ENCODE peak calls at places on chromosomes 4 and X, in ten cellular contexts. One of them, this sample, is unnamed.

GRCh38 chrX:97026406-97026805 is 142.7 kb downstream of the RPA4 start:
- DNase-seq in left lung: no peak
- DNase-seq in ascending aorta: no peak
- DNase-seq in A549: peak; percentile 19
- DNase-seq in H1: no peak
- DNase-seq in gastrocnemius medialis: no peak
- DNase-seq in aorta: no peak
- DNase-seq in small intestine: no peak
- DNase-seq in Panc1: no peak
- DNase-seq in transverse colon: no peak
- DNase-seq in this sample: no peak

GRCh38 chr4:7347981-7348380 is 86.7 kb downstream of the PSAPL1 start:
- DNase-seq in left lung: no peak
- DNase-seq in ascending aorta: no peak
- DNase-seq in A549: peak; percentile 51
- DNase-seq in H1: no peak
- DNase-seq in gastrocnemius medialis: no peak
- DNase-seq in aorta: no peak
- DNase-seq in small intestine: no peak
- DNase-seq in Panc1: no peak
- DNase-seq in transverse colon: no peak
- DNase-seq in this sample: no peak

GRCh38 chr4:57136281-57136680 is 26.1 kb upstream of the IGFBP7 start:
- DNase-seq in left lung: no peak
- DNase-seq in ascending aorta: no peak
- DNase-seq in A549: no peak
- DNase-seq in H1: no peak
- DNase-seq in gastrocnemius medialis: no peak
- DNase-seq in aorta: no peak
- DNase-seq in small intestine: no peak
- DNase-seq in Panc1: no peak
- DNase-seq in transverse colon: no peak
- DNase-seq in this sample: no peak

GRCh38 chr4:2370597-2371320 is 47.7 kb downstream of the ZFYVE28 start:
- DNase-seq in left lung: peak; percentile 74
- DNase-seq in ascending aorta: no peak
- DNase-seq in A549: no peak
- DNase-seq in H1: no peak
- DNase-seq in gastrocnemius medialis: no peak
- DNase-seq in aorta: peak; percentile 70
- DNase-seq in small intestine: no peak
- DNase-seq in Panc1: no peak
- DNase-seq in transverse colon: no peak
- DNase-seq in this sample: peak; percentile 43

GRCh38 chr4:6633091-6633906 is 7.2 kb upstream of the MRFAP1 start:
- DNase-seq in left lung: no peak
- DNase-seq in ascending aorta: peak; percentile 55
- DNase-seq in A549: no peak
- DNase-seq in H1: no peak
- DNase-seq in gastrocnemius medialis: peak; percentile 24
- DNase-seq in aorta: no peak
- DNase-seq in small intestine: no peak
- DNase-seq in Panc1: no peak
- DNase-seq in transverse colon: no peak
- DNase-seq in this sample: peak; percentile 50

GRCh38 chr4:156962551-156962974 is 9.0 kb downstream of the PDGFC start:
- DNase-seq in left lung: no peak
- DNase-seq in ascending aorta: peak; percentile 70
- DNase-seq in A549: no peak
- DNase-seq in H1: no peak
- DNase-seq in gastrocnemius medialis: no peak
- DNase-seq in aorta: no peak
- DNase-seq in small intestine: peak; percentile 5
- DNase-seq in Panc1: no peak
- DNase-seq in transverse colon: no peak
- DNase-seq in this sample: no peak

GRCh38 chr4:98300706-98301105 is 39.5 kb downstream of the RAP1GDS1 start:
- DNase-seq in left lung: no peak
- DNase-seq in ascending aorta: no peak
- DNase-seq in A549: no peak
- DNase-seq in H1: no peak
- DNase-seq in gastrocnemius medialis: no peak
- DNase-seq in aorta: no peak
- DNase-seq in small intestine: no peak
- DNase-seq in Panc1: no peak
- DNase-seq in transverse colon: no peak
- DNase-seq in this sample: no peak

GRCh38 chrX:13398073-13398823 is 78.4 kb upstream of the ATXN3L start:
- DNase-seq in left lung: no peak
- DNase-seq in ascending aorta: peak; percentile 86
- DNase-seq in A549: peak; percentile 99
- DNase-seq in H1: no peak
- DNase-seq in gastrocnemius medialis: peak; percentile 46
- DNase-seq in aorta: peak; percentile 76
- DNase-seq in small intestine: peak; percentile 84
- DNase-seq in Panc1: peak; percentile 84
- DNase-seq in transverse colon: peak; percentile 41
- DNase-seq in this sample: no peak

GRCh38 chrX:120213438-120214265 is 37.0 kb upstream of the ZBTB33 start:
- DNase-seq in left lung: no peak
- DNase-seq in ascending aorta: no peak
- DNase-seq in A549: peak; percentile 57
- DNase-seq in H1: peak; percentile 72
- DNase-seq in gastrocnemius medialis: peak; percentile 18
- DNase-seq in aorta: peak; percentile 51
- DNase-seq in small intestine: peak; percentile 47
- DNase-seq in Panc1: peak; percentile 42
- DNase-seq in transverse colon: peak; percentile 63
- DNase-seq in this sample: no peak

GRCh38 chr4:47519239-47519883 is 34.3 kb downstream of the ATP10D start:
- DNase-seq in left lung: no peak
- DNase-seq in ascending aorta: no peak
- DNase-seq in A549: no peak
- DNase-seq in H1: no peak
- DNase-seq in gastrocnemius medialis: no peak
- DNase-seq in aorta: no peak
- DNase-seq in small intestine: no peak
- DNase-seq in Panc1: no peak
- DNase-seq in transverse colon: no peak
- DNase-seq in this sample: no peak

GRCh38 chrX:44225667-44226066 is 117.8 kb downstream of the EFHC2 start:
- DNase-seq in left lung: no peak
- DNase-seq in ascending aorta: no peak
- DNase-seq in A549: no peak
- DNase-seq in H1: no peak
- DNase-seq in gastrocnemius medialis: no peak
- DNase-seq in aorta: no peak
- DNase-seq in small intestine: peak; percentile 58
- DNase-seq in Panc1: no peak
- DNase-seq in transverse colon: no peak
- DNase-seq in this sample: no peak

GRCh38 chr4:60089546-60090273 is 1110.4 kb upstream of the ADGRL3 start:
- DNase-seq in left lung: no peak
- DNase-seq in ascending aorta: no peak
- DNase-seq in A549: no peak
- DNase-seq in H1: no peak
- DNase-seq in gastrocnemius medialis: no peak
- DNase-seq in aorta: no peak
- DNase-seq in small intestine: no peak
- DNase-seq in Panc1: no peak
- DNase-seq in transverse colon: no peak
- DNase-seq in this sample: no peak

GRCh38 chr4:140373328-140374129 is at the start of gene SCOC:
- DNase-seq in left lung: peak; percentile 99
- DNase-seq in ascending aorta: peak; percentile 100
- DNase-seq in A549: peak; percentile 98
- DNase-seq in H1: peak; percentile 94
- DNase-seq in gastrocnemius medialis: peak; percentile 100
- DNase-seq in aorta: peak; percentile 99
- DNase-seq in small intestine: peak; percentile 100
- DNase-seq in Panc1: peak; percentile 96
- DNase-seq in transverse colon: peak; percentile 99
- DNase-seq in this sample: peak; percentile 99

GRCh38 chr4:56049428-56050212 is 100.9 kb downstream of the CEP135 start:
- DNase-seq in left lung: no peak
- DNase-seq in ascending aorta: no peak
- DNase-seq in A549: peak; percentile 17
- DNase-seq in H1: peak; percentile 80
- DNase-seq in gastrocnemius medialis: no peak
- DNase-seq in aorta: peak; percentile 75
- DNase-seq in small intestine: peak; percentile 47
- DNase-seq in Panc1: no peak
- DNase-seq in transverse colon: peak; percentile 32
- DNase-seq in this sample: peak; percentile 78

GRCh38 chrX:13223868-13224555 is 95.8 kb downstream of the ATXN3L start:
- DNase-seq in left lung: no peak
- DNase-seq in ascending aorta: no peak
- DNase-seq in A549: peak; percentile 85
- DNase-seq in H1: no peak
- DNase-seq in gastrocnemius medialis: no peak
- DNase-seq in aorta: no peak
- DNase-seq in small intestine: peak; percentile 13
- DNase-seq in Panc1: peak; percentile 70
- DNase-seq in transverse colon: no peak
- DNase-seq in this sample: no peak

GRCh38 chrX:136766785-136767103 is 14.0 kb downstream of the ARHGEF6 start:
- DNase-seq in left lung: no peak
- DNase-seq in ascending aorta: no peak
- DNase-seq in A549: no peak
- DNase-seq in H1: no peak
- DNase-seq in gastrocnemius medialis: no peak
- DNase-seq in aorta: no peak
- DNase-seq in small intestine: no peak
- DNase-seq in Panc1: no peak
- DNase-seq in transverse colon: no peak
- DNase-seq in this sample: no peak

DNA sequence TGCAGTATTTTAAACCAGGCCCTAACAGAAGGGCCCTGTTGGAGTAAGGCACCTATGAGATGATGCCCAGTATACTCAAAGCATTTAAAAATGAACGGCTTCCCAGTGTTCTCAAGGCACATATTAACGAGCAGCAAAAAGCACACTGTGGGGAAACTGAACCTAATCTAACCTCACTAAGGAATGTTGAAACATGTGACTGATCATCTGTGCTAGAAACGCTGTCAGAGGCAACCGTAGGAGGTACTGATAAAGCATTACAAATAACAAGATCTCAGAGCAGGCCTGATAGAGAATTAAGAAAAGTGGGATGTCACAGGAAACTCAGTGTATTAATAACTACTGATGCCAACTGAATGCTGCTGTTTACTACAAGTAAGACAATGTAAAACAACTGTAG is 24.0 kb downstream of the ASB9 start:
- DNase-seq in left lung: no peak
- DNase-seq in ascending aorta: no peak
- DNase-seq in A549: no peak
- DNase-seq in H1: no peak
- DNase-seq in gastrocnemius medialis: no peak
- DNase-seq in aorta: no peak
- DNase-seq in small intestine: no peak
- DNase-seq in Panc1: no peak
- DNase-seq in transverse colon: no peak
- DNase-seq in this sample: no peak
- H3K27ac ChIP-seq in left lung: no peak overlapping the region
- H3K27ac ChIP-seq in ascending aorta: no peak overlapping the region
- H3K27ac ChIP-seq in A549: no peak overlapping the region
- H3K27ac ChIP-seq in H1: no peak overlapping the region
- H3K27ac ChIP-seq in gastrocnemius medialis: no peak overlapping the region
- H3K27ac ChIP-seq in aorta: no peak overlapping the region
- H3K27ac ChIP-seq in small intestine: no peak overlapping the region
- H3K27ac ChIP-seq in Panc1: no peak overlapping the region
- H3K27ac ChIP-seq in transverse colon: no peak overlapping the region
- H3K27ac ChIP-seq in this sample: no peak overlapping the region

DNA sequence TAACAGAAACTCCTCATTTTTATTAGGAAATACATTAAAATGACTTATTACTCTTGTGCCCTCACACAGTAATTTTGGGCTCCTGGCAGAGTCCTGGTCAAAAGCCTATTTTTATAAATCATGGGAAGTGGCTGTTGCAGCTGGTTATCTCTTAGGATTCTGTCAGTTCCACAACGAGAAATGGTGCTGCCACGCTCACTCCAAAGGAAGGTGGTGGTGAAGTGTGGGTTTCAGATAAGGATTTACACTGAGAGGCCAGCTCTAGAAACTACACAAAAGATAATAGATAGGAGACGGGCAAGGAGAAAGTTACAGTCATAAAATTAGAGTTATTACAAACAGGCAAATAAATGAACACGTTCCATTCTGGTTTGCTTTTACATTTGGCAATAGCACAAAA is 159.1 kb upstream of the FAM241A start:
- DNase-seq in left lung: no peak
- DNase-seq in ascending aorta: no peak
- DNase-seq in A549: no peak
- DNase-seq in H1: no peak
- DNase-seq in gastrocnemius medialis: no peak
- DNase-seq in aorta: no peak
- DNase-seq in small intestine: no peak
- DNase-seq in Panc1: no peak
- DNase-seq in transverse colon: no peak
- DNase-seq in this sample: no peak
- H3K4me1 ChIP-seq in left lung: no peaks in the 10 kb centered on the region
- H3K4me1 ChIP-seq in ascending aorta: no peaks in the 10 kb centered on the region
- H3K4me1 ChIP-seq in A549: peaks cover 3% of the 10 kb centered on the region
- H3K4me1 ChIP-seq in H1: peaks cover 3% of the 10 kb centered on the region
- H3K4me1 ChIP-seq in gastrocnemius medialis: no peaks in the 10 kb centered on the region
- H3K4me1 ChIP-seq in aorta: no peaks in the 10 kb centered on the region
- H3K4me1 ChIP-seq in small intestine: peaks cover 2% of the 10 kb centered on the region
- H3K4me1 ChIP-seq in Panc1: no peaks in the 10 kb centered on the region
- H3K4me1 ChIP-seq in transverse colon: no peaks in the 10 kb centered on the region
- H3K4me1 ChIP-seq in this sample: peaks cover 3% of the 10 kb centered on the region

GRCh38 chr4:25795091-25795490 is 67.7 kb downstream of the SEL1L3 start:
- DNase-seq in left lung: no peak
- DNase-seq in ascending aorta: no peak
- DNase-seq in A549: no peak
- DNase-seq in H1: no peak
- DNase-seq in gastrocnemius medialis: no peak
- DNase-seq in aorta: no peak
- DNase-seq in small intestine: no peak
- DNase-seq in Panc1: no peak
- DNase-seq in transverse colon: no peak
- DNase-seq in this sample: no peak
- H3K27ac ChIP-seq in left lung: no peak overlapping the region
- H3K27ac ChIP-seq in ascending aorta: no peak overlapping the region
- H3K27ac ChIP-seq in A549: peak overlapping the region; percentile 50
- H3K27ac ChIP-seq in H1: no peak overlapping the region
- H3K27ac ChIP-seq in gastrocnemius medialis: no peak overlapping the region
- H3K27ac ChIP-seq in aorta: no peak overlapping the region
- H3K27ac ChIP-seq in small intestine: no peak overlapping the region
- H3K27ac ChIP-seq in Panc1: no peak overlapping the region
- H3K27ac ChIP-seq in transverse colon: no peak overlapping the region
- H3K27ac ChIP-seq in this sample: no peak overlapping the region

DNA sequence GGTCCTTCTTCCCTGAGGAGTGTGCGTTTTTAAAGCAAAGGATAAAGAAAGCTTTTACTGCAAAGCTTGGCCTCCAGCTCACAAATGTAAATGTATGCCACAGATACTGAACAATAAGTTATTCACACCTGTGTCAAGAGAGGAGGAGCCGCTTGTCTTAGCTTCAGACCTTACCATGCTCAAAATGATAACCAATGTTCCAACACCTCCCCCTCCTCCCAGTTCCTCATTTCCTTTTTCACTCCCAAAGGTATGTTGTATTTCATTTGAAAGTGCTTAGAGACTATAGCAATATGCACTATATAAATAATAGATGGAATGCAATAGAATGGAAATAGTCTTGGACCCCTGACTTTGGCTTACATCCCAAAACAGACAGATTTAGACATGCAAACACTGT is 47.0 kb upstream of the RAPGEF2 start:
- DNase-seq in left lung: no peak
- DNase-seq in ascending aorta: no peak
- DNase-seq in A549: no peak
- DNase-seq in H1: no peak
- DNase-seq in gastrocnemius medialis: no peak
- DNase-seq in aorta: no peak
- DNase-seq in small intestine: no peak
- DNase-seq in Panc1: no peak
- DNase-seq in transverse colon: no peak
- DNase-seq in this sample: no peak
- H3K4me1 ChIP-seq in left lung: peaks cover 7% of the 10 kb centered on the region
- H3K4me1 ChIP-seq in ascending aorta: no peaks in the 10 kb centered on the region
- H3K4me1 ChIP-seq in A549: peaks cover 8% of the 10 kb centered on the region
- H3K4me1 ChIP-seq in H1: peaks cover 11% of the 10 kb centered on the region
- H3K4me1 ChIP-seq in gastrocnemius medialis: no peaks in the 10 kb centered on the region
- H3K4me1 ChIP-seq in aorta: no peaks in the 10 kb centered on the region
- H3K4me1 ChIP-seq in small intestine: no peaks in the 10 kb centered on the region
- H3K4me1 ChIP-seq in Panc1: no peaks in the 10 kb centered on the region
- H3K4me1 ChIP-seq in transverse colon: no peaks in the 10 kb centered on the region
- H3K4me1 ChIP-seq in this sample: peaks cover 12% of the 10 kb centered on the region

This sample was measured in spleen.